ENCODE peak calls at places on chromosomes 6 and 20, in nine cellular contexts. One of them, this sample, is unnamed.

GRCh38 chr20:2585811-2586210 is 49.4 kb downstream of the TMC2 start:
- DNase-seq in trophoblast cell: no peak
- DNase-seq in T-helper 2 cell: no peak
- DNase-seq in effector memory CD8-positive, alpha-beta T cell: no peak
- DNase-seq in glutamatergic neuron: no peak
- DNase-seq in AG08396: peak; percentile 38
- DNase-seq in neural crest cell: no peak
- DNase-seq in ELF-1: no peak
- DNase-seq in islet precursor cell: no peak
- DNase-seq in this sample: peak; percentile 35

GRCh38 chr6:35392111-35392702 is 49.8 kb downstream of the PPARD start:
- DNase-seq in neural crest cell: no peak
- DNase-seq in effector memory CD8-positive, alpha-beta T cell: no peak
- DNase-seq in trophoblast cell: peak; percentile 77
- DNase-seq in ELF-1: no peak
- DNase-seq in T-helper 2 cell: no peak
- DNase-seq in AG08396: no peak
- DNase-seq in islet precursor cell: no peak
- DNase-seq in glutamatergic neuron: no peak
- DNase-seq in this sample: no peak

GRCh38 chr20:58482416-58482815 is 32.8 kb downstream of the APCDD1L start:
- DNase-seq in islet precursor cell: no peak
- DNase-seq in ELF-1: peak; percentile 26
- DNase-seq in trophoblast cell: no peak
- DNase-seq in glutamatergic neuron: no peak
- DNase-seq in T-helper 2 cell: no peak
- DNase-seq in AG08396: no peak
- DNase-seq in effector memory CD8-positive, alpha-beta T cell: no peak
- DNase-seq in neural crest cell: no peak
- DNase-seq in this sample: no peak

GRCh38 chr6:160333101-160333500 is 15.1 kb upstream of the SLC22A3 start:
- DNase-seq in islet precursor cell: no peak
- DNase-seq in trophoblast cell: no peak
- DNase-seq in AG08396: no peak
- DNase-seq in effector memory CD8-positive, alpha-beta T cell: no peak
- DNase-seq in ELF-1: no peak
- DNase-seq in neural crest cell: no peak
- DNase-seq in glutamatergic neuron: no peak
- DNase-seq in T-helper 2 cell: no peak
- DNase-seq in this sample: no peak

GRCh38 chr20:58558483-58559367 is 43.5 kb upstream of the APCDD1L start:
- DNase-seq in T-helper 2 cell: no peak
- DNase-seq in AG08396: no peak
- DNase-seq in ELF-1: no peak
- DNase-seq in neural crest cell: no peak
- DNase-seq in islet precursor cell: no peak
- DNase-seq in trophoblast cell: no peak
- DNase-seq in glutamatergic neuron: no peak
- DNase-seq in effector memory CD8-positive, alpha-beta T cell: no peak
- DNase-seq in this sample: no peak

GRCh38 chr20:20528896-20529295 is 161.0 kb downstream of the INSM1 start:
- DNase-seq in ELF-1: no peak
- DNase-seq in AG08396: no peak
- DNase-seq in trophoblast cell: no peak
- DNase-seq in glutamatergic neuron: no peak
- DNase-seq in islet precursor cell: no peak
- DNase-seq in neural crest cell: no peak
- DNase-seq in T-helper 2 cell: no peak
- DNase-seq in effector memory CD8-positive, alpha-beta T cell: no peak
- DNase-seq in this sample: no peak

GRCh38 chr6:131381052-131381451 is 192.0 kb upstream of the ARG1 start:
- DNase-seq in islet precursor cell: no peak
- DNase-seq in T-helper 2 cell: no peak
- DNase-seq in glutamatergic neuron: peak; percentile 28
- DNase-seq in trophoblast cell: no peak
- DNase-seq in neural crest cell: no peak
- DNase-seq in ELF-1: no peak
- DNase-seq in AG08396: no peak
- DNase-seq in effector memory CD8-positive, alpha-beta T cell: no peak
- DNase-seq in this sample: no peak

GRCh38 chr6:43310624-43311023 is 2.0 kb upstream of the CRIP3 start:
- DNase-seq in T-helper 2 cell: no peak
- DNase-seq in glutamatergic neuron: no peak
- DNase-seq in effector memory CD8-positive, alpha-beta T cell: no peak
- DNase-seq in ELF-1: no peak
- DNase-seq in trophoblast cell: no peak
- DNase-seq in neural crest cell: no peak
- DNase-seq in AG08396: no peak
- DNase-seq in islet precursor cell: no peak
- DNase-seq in this sample: no peak

GRCh38 chr6:6740595-6740994 is 152.1 kb downstream of the LY86 start:
- DNase-seq in neural crest cell: no peak
- DNase-seq in T-helper 2 cell: no peak
- DNase-seq in AG08396: no peak
- DNase-seq in islet precursor cell: no peak
- DNase-seq in effector memory CD8-positive, alpha-beta T cell: no peak
- DNase-seq in trophoblast cell: no peak
- DNase-seq in ELF-1: no peak
- DNase-seq in glutamatergic neuron: no peak
- DNase-seq in this sample: no peak

GRCh38 chr20:2602046-2602735 is 50.2 kb upstream of the NOP56 start:
- DNase-seq in neural crest cell: no peak
- DNase-seq in effector memory CD8-positive, alpha-beta T cell: no peak
- DNase-seq in T-helper 2 cell: no peak
- DNase-seq in ELF-1: no peak
- DNase-seq in trophoblast cell: peak; percentile 58
- DNase-seq in islet precursor cell: no peak
- DNase-seq in glutamatergic neuron: no peak
- DNase-seq in AG08396: no peak
- DNase-seq in this sample: no peak

GRCh38 chr20:50295762-50296449 is 105.3 kb downstream of the CEBPB start:
- DNase-seq in trophoblast cell: no peak
- DNase-seq in neural crest cell: no peak
- DNase-seq in glutamatergic neuron: no peak
- DNase-seq in ELF-1: no peak
- DNase-seq in T-helper 2 cell: no peak
- DNase-seq in AG08396: no peak
- DNase-seq in islet precursor cell: no peak
- DNase-seq in effector memory CD8-positive, alpha-beta T cell: no peak
- DNase-seq in this sample: no peak

GRCh38 chr20:19577692-19578091 is 180.4 kb upstream of the RIN2 start:
- DNase-seq in trophoblast cell: no peak
- DNase-seq in ELF-1: no peak
- DNase-seq in AG08396: no peak
- DNase-seq in effector memory CD8-positive, alpha-beta T cell: no peak
- DNase-seq in islet precursor cell: no peak
- DNase-seq in glutamatergic neuron: no peak
- DNase-seq in neural crest cell: no peak
- DNase-seq in T-helper 2 cell: no peak
- DNase-seq in this sample: no peak

GRCh38 chr6:88376759-88377387 is 210.7 kb upstream of the CNR1 start:
- DNase-seq in ELF-1: no peak
- DNase-seq in glutamatergic neuron: no peak
- DNase-seq in effector memory CD8-positive, alpha-beta T cell: no peak
- DNase-seq in trophoblast cell: no peak
- DNase-seq in T-helper 2 cell: no peak
- DNase-seq in islet precursor cell: no peak
- DNase-seq in neural crest cell: no peak
- DNase-seq in AG08396: peak; percentile 5
- DNase-seq in this sample: no peak

GRCh38 chr6:115982453-115982852 is 78.2 kb downstream of the FRK start:
- DNase-seq in T-helper 2 cell: no peak
- DNase-seq in AG08396: no peak
- DNase-seq in trophoblast cell: no peak
- DNase-seq in ELF-1: no peak
- DNase-seq in glutamatergic neuron: no peak
- DNase-seq in islet precursor cell: no peak
- DNase-seq in neural crest cell: no peak
- DNase-seq in effector memory CD8-positive, alpha-beta T cell: no peak
- DNase-seq in this sample: no peak

GRCh38 chr6:110652520-110652919 is 162.7 kb downstream of the CDK19 start:
- DNase-seq in trophoblast cell: peak; percentile 46
- DNase-seq in glutamatergic neuron: no peak
- DNase-seq in effector memory CD8-positive, alpha-beta T cell: no peak
- DNase-seq in islet precursor cell: no peak
- DNase-seq in AG08396: no peak
- DNase-seq in neural crest cell: no peak
- DNase-seq in T-helper 2 cell: no peak
- DNase-seq in ELF-1: no peak
- DNase-seq in this sample: no peak

GRCh38 chr6:96059586-96059985 is 43.8 kb downstream of the FUT9 start:
- DNase-seq in trophoblast cell: no peak
- DNase-seq in T-helper 2 cell: no peak
- DNase-seq in effector memory CD8-positive, alpha-beta T cell: no peak
- DNase-seq in glutamatergic neuron: no peak
- DNase-seq in ELF-1: no peak
- DNase-seq in neural crest cell: no peak
- DNase-seq in islet precursor cell: no peak
- DNase-seq in AG08396: no peak
- DNase-seq in this sample: no peak

GRCh38 chr6:135280375-135281136 is 99.4 kb downstream of the MYB start:
- DNase-seq in glutamatergic neuron: no peak
- DNase-seq in islet precursor cell: no peak
- DNase-seq in trophoblast cell: no peak
- DNase-seq in T-helper 2 cell: no peak
- DNase-seq in neural crest cell: no peak
- DNase-seq in effector memory CD8-positive, alpha-beta T cell: no peak
- DNase-seq in ELF-1: no peak
- DNase-seq in AG08396: no peak
- DNase-seq in this sample: no peak

GRCh38 chr6:152399409-152399808 is 237.8 kb downstream of the SYNE1 start:
- DNase-seq in trophoblast cell: no peak
- DNase-seq in islet precursor cell: no peak
- DNase-seq in effector memory CD8-positive, alpha-beta T cell: no peak
- DNase-seq in glutamatergic neuron: no peak
- DNase-seq in AG08396: peak; percentile 23
- DNase-seq in T-helper 2 cell: no peak
- DNase-seq in ELF-1: no peak
- DNase-seq in neural crest cell: no peak
- DNase-seq in this sample: no peak

GRCh38 chr20:57070296-57070695 is 196.1 kb downstream of the BMP7 start:
- DNase-seq in ELF-1: no peak
- DNase-seq in trophoblast cell: no peak
- DNase-seq in T-helper 2 cell: no peak
- DNase-seq in neural crest cell: no peak
- DNase-seq in effector memory CD8-positive, alpha-beta T cell: no peak
- DNase-seq in islet precursor cell: no peak
- DNase-seq in AG08396: no peak
- DNase-seq in glutamatergic neuron: no peak
- DNase-seq in this sample: no peak

GRCh38 chr6:45116714-45117410 is 211.3 kb upstream of the RUNX2 start:
- DNase-seq in T-helper 2 cell: no peak
- DNase-seq in ELF-1: no peak
- DNase-seq in AG08396: peak; percentile 8
- DNase-seq in effector memory CD8-positive, alpha-beta T cell: no peak
- DNase-seq in trophoblast cell: peak; percentile 60
- DNase-seq in neural crest cell: no peak
- DNase-seq in islet precursor cell: no peak
- DNase-seq in glutamatergic neuron: no peak
- DNase-seq in this sample: peak; percentile 9

GRCh38 chr6:18281564-18281963 is 17.2 kb upstream of the DEK start:
- DNase-seq in trophoblast cell: no peak
- DNase-seq in AG08396: no peak
- DNase-seq in ELF-1: no peak
- DNase-seq in glutamatergic neuron: no peak
- DNase-seq in islet precursor cell: no peak
- DNase-seq in neural crest cell: no peak
- DNase-seq in effector memory CD8-positive, alpha-beta T cell: no peak
- DNase-seq in T-helper 2 cell: no peak
- DNase-seq in this sample: no peak

GRCh38 chr6:63371087-63371486 is 51.3 kb upstream of the LGSN start:
- DNase-seq in trophoblast cell: no peak
- DNase-seq in T-helper 2 cell: no peak
- DNase-seq in ELF-1: no peak
- DNase-seq in effector memory CD8-positive, alpha-beta T cell: no peak
- DNase-seq in AG08396: no peak
- DNase-seq in islet precursor cell: no peak
- DNase-seq in neural crest cell: no peak
- DNase-seq in glutamatergic neuron: no peak
- DNase-seq in this sample: no peak

GRCh38 chr6:52503853-52504777 is 72.7 kb downstream of the TRAM2 start:
- DNase-seq in AG08396: peak; percentile 43
- DNase-seq in T-helper 2 cell: no peak
- DNase-seq in islet precursor cell: peak; percentile 86
- DNase-seq in trophoblast cell: peak; percentile 96
- DNase-seq in ELF-1: peak; percentile 44
- DNase-seq in neural crest cell: no peak
- DNase-seq in glutamatergic neuron: no peak
- DNase-seq in effector memory CD8-positive, alpha-beta T cell: no peak
- DNase-seq in this sample: peak; percentile 77

GRCh38 chr6:106745824-106746610 is 116.6 kb downstream of the QRSL1 start:
- DNase-seq in trophoblast cell: peak; percentile 85
- DNase-seq in T-helper 2 cell: no peak
- DNase-seq in islet precursor cell: no peak
- DNase-seq in neural crest cell: no peak
- DNase-seq in AG08396: no peak
- DNase-seq in effector memory CD8-positive, alpha-beta T cell: no peak
- DNase-seq in ELF-1: no peak
- DNase-seq in glutamatergic neuron: no peak
- DNase-seq in this sample: no peak

GRCh38 chr20:55054443-55054842 is 579.0 kb downstream of the DOK5 start:
- DNase-seq in trophoblast cell: no peak
- DNase-seq in glutamatergic neuron: no peak
- DNase-seq in islet precursor cell: no peak
- DNase-seq in neural crest cell: no peak
- DNase-seq in effector memory CD8-positive, alpha-beta T cell: no peak
- DNase-seq in ELF-1: no peak
- DNase-seq in T-helper 2 cell: no peak
- DNase-seq in AG08396: no peak
- DNase-seq in this sample: no peak

GRCh38 chr6:111824608-111825337 is 48.5 kb downstream of the FYN start:
- DNase-seq in neural crest cell: no peak
- DNase-seq in effector memory CD8-positive, alpha-beta T cell: no peak
- DNase-seq in AG08396: no peak
- DNase-seq in trophoblast cell: no peak
- DNase-seq in glutamatergic neuron: no peak
- DNase-seq in islet precursor cell: no peak
- DNase-seq in ELF-1: no peak
- DNase-seq in T-helper 2 cell: no peak
- DNase-seq in this sample: no peak

GRCh38 chr6:34583461-34583860 is 27.3 kb upstream of the SPDEF start:
- DNase-seq in neural crest cell: no peak
- DNase-seq in trophoblast cell: no peak
- DNase-seq in islet precursor cell: no peak
- DNase-seq in glutamatergic neuron: no peak
- DNase-seq in effector memory CD8-positive, alpha-beta T cell: no peak
- DNase-seq in T-helper 2 cell: no peak
- DNase-seq in AG08396: no peak
- DNase-seq in ELF-1: no peak
- DNase-seq in this sample: no peak

GRCh38 chr20:50468378-50468798 is 41.8 kb upstream of the PTPN1 start:
- DNase-seq in effector memory CD8-positive, alpha-beta T cell: no peak
- DNase-seq in T-helper 2 cell: no peak
- DNase-seq in AG08396: no peak
- DNase-seq in neural crest cell: no peak
- DNase-seq in islet precursor cell: no peak
- DNase-seq in glutamatergic neuron: no peak
- DNase-seq in ELF-1: no peak
- DNase-seq in trophoblast cell: no peak
- DNase-seq in this sample: no peak

GRCh38 chr6:52929321-52930164 is 20.0 kb upstream of the GSTA3 start:
- DNase-seq in neural crest cell: no peak
- DNase-seq in islet precursor cell: peak; percentile 50
- DNase-seq in trophoblast cell: peak; percentile 73
- DNase-seq in glutamatergic neuron: no peak
- DNase-seq in AG08396: peak; percentile 48
- DNase-seq in effector memory CD8-positive, alpha-beta T cell: no peak
- DNase-seq in ELF-1: no peak
- DNase-seq in T-helper 2 cell: no peak
- DNase-seq in this sample: peak; percentile 57

GRCh38 chr6:95837890-95838289 is 177.9 kb upstream of the FUT9 start:
- DNase-seq in ELF-1: no peak
- DNase-seq in glutamatergic neuron: no peak
- DNase-seq in islet precursor cell: no peak
- DNase-seq in AG08396: no peak
- DNase-seq in neural crest cell: no peak
- DNase-seq in trophoblast cell: no peak
- DNase-seq in effector memory CD8-positive, alpha-beta T cell: no peak
- DNase-seq in T-helper 2 cell: no peak
- DNase-seq in this sample: no peak

GRCh38 chr6:72784581-72784980 is 162.7 kb downstream of the KCNQ5 start:
- DNase-seq in AG08396: peak; percentile 7
- DNase-seq in neural crest cell: no peak
- DNase-seq in trophoblast cell: peak; percentile 84
- DNase-seq in ELF-1: peak; percentile 3
- DNase-seq in T-helper 2 cell: no peak
- DNase-seq in effector memory CD8-positive, alpha-beta T cell: no peak
- DNase-seq in glutamatergic neuron: no peak
- DNase-seq in islet precursor cell: peak; percentile 77
- DNase-seq in this sample: peak; percentile 25

This sample was measured in hepatic stellate cell.